ENCODE peak calls at places on chromosomes 16 and 17, in eight cellular contexts. H is right cardiac atrium, A is left ventricle myocardium inferior, Q is foreskin fibroblast, B is tibial artery, Z is kidney epithelial cell, J is HEK293T, X is SHP77. M is an unnamed sample.

GRCh38 chr16:85401917-85402766 is 211.0 kb upstream of the GSE1 start:
- DNase-seq in X (no peak), B (no peak), Q (no peak), A (peak), J (no peak), Z (no peak), H (peak), M (no peak)

GRCh38 chr17:5837055-5837491 is 233.1 kb upstream of the WSCD1 start:
- DNase-seq in H (no peak), X (no peak), Q (peak), J (no peak), Z (peak), A (no peak), B (no peak), M (no peak)

GRCh38 chr17:79915850-79916430 is 76.7 kb upstream of the CBX4 start:
- DNase-seq in A (no peak), Q (no peak), H (no peak), B (no peak), Z (no peak), X (no peak), J (no peak), M (no peak)

GRCh38 chr16:30370444-30371247 is at the start of gene TBC1D10B:
- DNase-seq in Q (peak), X (peak), A (peak), H (peak), B (peak), Z (peak), J (peak), M (peak)

GRCh38 chr17:39679521-39680192 is 8.2 kb downstream of the PGAP3 start:
- DNase-seq in B (no peak), A (peak), X (no peak), J (no peak), Q (no peak), Z (no peak), H (peak), M (no peak)

GRCh38 chr17:4165301-4166010 is 22.5 kb downstream of the CYB5D2 start:
- DNase-seq in H (peak), X (no peak), A (peak), Z (no peak), Q (no peak), J (no peak), B (no peak), M (no peak)

GRCh38 chr16:2520784-2521577 is 810 bp downstream of the AMDHD2 start:
- DNase-seq in Z (no peak), X (no peak), Q (no peak), B (peak), H (no peak), J (no peak), A (no peak), M (no peak)

GRCh38 chr17:50467114-50467854 is 1.4 kb downstream of the CHAD start:
- DNase-seq in X (no peak), Q (no peak), B (no peak), A (no peak), H (no peak), Z (no peak), J (no peak), M (no peak)

GRCh38 chr17:62897706-62898105 is 68.3 kb upstream of the TANC2 start:
- DNase-seq in Q (no peak), A (no peak), H (no peak), J (no peak), Z (no peak), B (no peak), X (no peak), M (no peak)

GRCh38 chr17:27379863-27380533 is 76.2 kb upstream of the KSR1 start:
- DNase-seq in Z (no peak), H (peak), Q (peak), A (peak), J (no peak), B (peak), X (peak), M (no peak)

GRCh38 chr17:43517161-43517560 is 29.0 kb downstream of the ETV4 start:
- DNase-seq in H (no peak), X (no peak), Q (no peak), B (no peak), A (no peak), J (no peak), Z (no peak), M (no peak)

GRCh38 chr16:3668626-3669025 is 14.1 kb downstream of the DNASE1 start:
- DNase-seq in Q (no peak), Z (no peak), B (no peak), X (no peak), H (no peak), A (no peak), J (no peak), M (no peak)

GRCh38 chr17:48054238-48055185 is 6.4 kb downstream of the NFE2L1 start:
- DNase-seq in X (peak), J (no peak), A (peak), Z (peak), H (peak), Q (peak), B (peak), M (no peak)

GRCh38 chr16:80994451-80994850 is 12.2 kb downstream of the CMC2 start:
- DNase-seq in Q (no peak), B (no peak), J (no peak), A (no peak), X (no peak), Z (no peak), H (no peak), M (no peak)

GRCh38 chr16:67409631-67410030 is 6.6 kb downstream of the ZDHHC1 start:
- DNase-seq in J (no peak), X (no peak), Q (no peak), Z (no peak), B (no peak), H (no peak), A (no peak), M (no peak)

GRCh38 chr17:39150795-39151679 is at the start of gene PLXDC1:
- DNase-seq in A (no peak), X (no peak), H (peak), Z (no peak), Q (no peak), B (no peak), J (no peak), M (no peak)

GRCh38 chr17:13704333-13704732 is 102.6 kb upstream of the HS3ST3A1 start:
- DNase-seq in Q (peak), X (no peak), B (no peak), A (no peak), H (no peak), Z (no peak), J (no peak), M (no peak)

GRCh38 chr16:68384293-68385255 is 63.7 kb downstream of the SMPD3 start:
- DNase-seq in Q (no peak), Z (no peak), B (no peak), H (no peak), A (no peak), J (no peak), X (no peak), M (no peak)

GRCh38 chr16:9845661-9846361 is 336.4 kb downstream of the GRIN2A start:
- DNase-seq in A (no peak), B (no peak), H (no peak), Q (peak), Z (no peak), X (no peak), J (no peak), M (no peak)

GRCh38 chr16:46882304-46882939 is 1.7 kb upstream of the GPT2 start:
- DNase-seq in A (no peak), H (no peak), Q (no peak), Z (no peak), X (peak), B (no peak), J (no peak), M (no peak)

GRCh38 chr17:4199818-4200402 is 56.9 kb downstream of the CYB5D2 start:
- DNase-seq in Q (no peak), X (peak), H (no peak), A (no peak), J (peak), Z (no peak), B (no peak), M (no peak)

GRCh38 chr17:39139137-39139516 is 12.3 kb downstream of the PLXDC1 start:
- DNase-seq in Q (peak), J (no peak), A (no peak), X (no peak), B (no peak), H (no peak), Z (no peak), M (no peak)

GRCh38 chr17:4497101-4497824 is 1.4 kb upstream of the SPNS2 start:
- DNase-seq in Z (peak), Q (no peak), H (no peak), B (no peak), X (peak), J (no peak), A (no peak), M (no peak)

GRCh38 chr17:8588877-8589276 is 41.6 kb downstream of the MYH10 start:
- DNase-seq in J (no peak), H (no peak), A (no peak), X (no peak), Q (no peak), B (no peak), Z (no peak), M (no peak)

GRCh38 chr16:51408357-51408756 is 257.3 kb upstream of the SALL1 start:
- DNase-seq in J (no peak), Q (peak), X (no peak), Z (peak), A (no peak), B (no peak), H (no peak), M (no peak)